ENCODE peak calls at places on chromosomes 1 and 21, in seven cellular contexts. Y, R, U, Q, O, X and I are unnamed samples.

GRCh38 chr1:185058886-185059285 is 13.5 kb downstream of the RNF2 start:
- DNase-seq in Y (peak; percentile 53), R (no peak), U (no peak), Q (no peak), O (no peak), X (no peak), I (no peak)

GRCh38 chr1:53135735-53136114 is 6.7 kb downstream of the SLC1A7 start:
- DNase-seq in Y (peak; percentile 86), R (peak; percentile 9), U (no peak), Q (no peak), O (no peak), X (no peak), I (no peak)

GRCh38 chr1:33295450-33296081 is 25.3 kb downstream of the A3GALT2 start:
- DNase-seq in Y (peak; percentile 84), R (peak; percentile 87), U (peak; percentile 95), Q (peak; percentile 61), O (peak; percentile 86), X (peak; percentile 93), I (peak; percentile 97)

GRCh38 chr1:28926629-28927441 is 12.5 kb downstream of the EPB41 start:
- DNase-seq in Y (peak; percentile 27), R (peak; percentile 8), U (no peak), Q (no peak), O (no peak), X (no peak), I (no peak)

GRCh38 chr1:106755682-106756406 is 300.6 kb upstream of the PRMT6 start:
- DNase-seq in Y (peak; percentile 65), R (no peak), U (no peak), Q (no peak), O (no peak), X (no peak), I (no peak)

GRCh38 chr21:25682382-25682781 is 43.3 kb downstream of the JAM2 start:
- DNase-seq in Y (no peak), R (no peak), U (no peak), Q (no peak), O (no peak), X (no peak), I (no peak)

GRCh38 chr1:225412803-225413338 is 15.0 kb downstream of the LBR start:
- DNase-seq in Y (no peak), R (no peak), U (no peak), Q (no peak), O (no peak), X (no peak), I (no peak)

GRCh38 chr1:219298581-219299148 is 125.0 kb downstream of the LYPLAL1 start:
- DNase-seq in Y (peak; percentile 85), R (no peak), U (no peak), Q (no peak), O (no peak), X (no peak), I (no peak)

GRCh38 chr1:218357211-218357892 is 12.2 kb downstream of the TGFB2 start:
- DNase-seq in Y (peak; percentile 73), R (no peak), U (no peak), Q (no peak), O (no peak), X (no peak), I (peak; percentile 30)

GRCh38 chr1:54812801-54813478 is 11.8 kb upstream of the TTC22 start:
- DNase-seq in Y (no peak), R (no peak), U (peak; percentile 60), Q (no peak), O (no peak), X (no peak), I (no peak)